ENCODE peak calls at places on chromosomes 7 and 10, in eight cellular contexts. P, B, T, H, N, R, I and U are unnamed samples.

GRCh38 chr10:1419796-1420429 is 317.4 kb downstream of the ADARB2 start:
- DNase-seq in P (no peak), B (no peak), T (no peak), H (no peak), N (no peak), R (no peak), I (no peak), U (no peak)

GRCh38 chr7:37105762-37106161 is 342.9 kb downstream of the ELMO1 start:
- DNase-seq in P (no peak), B (no peak), T (no peak), H (no peak), N (no peak), R (no peak), I (no peak), U (no peak)

GRCh38 chr7:16130127-16131110 is 290.9 kb downstream of the CRPPA start:
- DNase-seq in P (no peak), B (no peak), T (no peak), H (no peak), N (no peak), R (no peak), I (no peak), U (no peak)

GRCh38 chr10:47081264-47081663 is 170.0 kb downstream of the PTPN20 start:
- DNase-seq in P (no peak), B (no peak), T (no peak), H (no peak), N (no peak), R (no peak), I (no peak), U (no peak)

GRCh38 chr10:51860257-51860656 is 160.9 kb upstream of the CSTF2T start:
- DNase-seq in P (no peak), B (no peak), T (no peak), H (no peak), N (no peak), R (no peak), I (no peak), U (no peak)

GRCh38 chr10:133189256-133189655 is 29.2 kb downstream of the KNDC1 start:
- DNase-seq in P (no peak), B (no peak), T (no peak), H (no peak), N (no peak), R (no peak), I (no peak), U (no peak)

GRCh38 chr10:22341190-22341935 is 3.9 kb upstream of the SPAG6 start:
- DNase-seq in P (no peak), B (no peak), T (no peak), H (no peak), N (peak), R (no peak), I (peak), U (no peak)

GRCh38 chr7:134374291-134374690 is 57.6 kb upstream of the SLC35B4 start:
- DNase-seq in P (no peak), B (no peak), T (no peak), H (peak), N (no peak), R (no peak), I (no peak), U (peak)

GRCh38 chr7:24141876-24142509 is 142.0 kb upstream of the NPY start:
- DNase-seq in P (peak), B (no peak), T (no peak), H (no peak), N (peak), R (no peak), I (no peak), U (no peak)

GRCh38 chr7:108063520-108063933 is 60.6 kb upstream of the LAMB1 start:
- DNase-seq in P (no peak), B (no peak), T (peak), H (peak), N (no peak), R (no peak), I (no peak), U (no peak)

GRCh38 chr10:127402596-127403409 is 146.3 kb upstream of the NPS start:
- DNase-seq in P (no peak), B (no peak), T (no peak), H (no peak), N (no peak), R (no peak), I (no peak), U (no peak)

GRCh38 chr7:94258856-94259255 is 135.8 kb upstream of the COL1A2 start:
- DNase-seq in P (no peak), B (no peak), T (no peak), H (no peak), N (no peak), R (no peak), I (no peak), U (no peak)

GRCh38 chr10:100509241-100509640 is 10.4 kb downstream of the SEC31B start:
- DNase-seq in P (no peak), B (no peak), T (no peak), H (no peak), N (no peak), R (no peak), I (no peak), U (no peak)

GRCh38 chr7:4416436-4417092 is 265.5 kb upstream of the FOXK1 start:
- DNase-seq in P (peak), B (no peak), T (peak), H (no peak), N (peak), R (no peak), I (no peak), U (peak)
- H3K4me3 ChIP-seq in P (peak), B (no peak), T (peak), H (no peak), N (no peak), R (peak), I (peak), U (no peak)

DNA sequence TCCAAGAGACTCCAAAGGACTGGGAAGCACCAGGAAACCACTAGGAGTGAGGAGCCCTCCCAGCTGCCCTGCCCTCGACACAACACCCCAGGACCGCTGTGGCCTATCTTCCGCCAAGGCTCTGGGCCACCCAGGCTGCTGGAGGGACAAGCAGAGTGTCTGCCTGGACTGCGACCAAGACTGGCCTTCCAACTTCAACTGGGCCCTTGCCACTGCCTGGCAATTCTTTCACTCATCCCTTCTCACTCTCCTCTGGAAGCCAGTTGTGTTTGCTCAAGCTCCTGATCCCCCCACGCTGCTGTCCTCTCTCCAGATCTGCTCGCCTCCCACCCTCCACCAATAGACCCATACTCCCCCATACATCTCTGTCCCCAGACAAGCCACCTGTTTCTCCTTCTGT is 10.2 kb downstream of the KIAA1549 start:
- DNase-seq in P (no peak), B (no peak), T (no peak), H (no peak), N (no peak), R (no peak), I (no peak), U (no peak)
- TF ChIP-seq EP300 in P (no peak), B (no peak), T (no peak), H (no peak), N (no peak), R (no peak), I (no peak), U (no peak)

GRCh38 chr7:29884399-29885272 is 78.3 kb downstream of the WIPF3 start:
- DNase-seq in P (peak), B (no peak), T (peak), H (no peak), N (peak), R (no peak), I (no peak), U (peak)
- TF ChIP-seq CTCF in P (no peak), B (no peak), T (no peak), H (no peak), N (no peak), R (no peak), I (no peak), U (no peak)

GRCh38 chr10:117168135-117168674 is 29.1 kb upstream of the KCNK18 start:
- DNase-seq in P (no peak), B (peak), T (peak), H (no peak), N (peak), R (no peak), I (peak), U (peak)
- H3K4me3 ChIP-seq in P (peak), B (no peak), T (peak), H (peak), N (peak), R (peak), I (peak), U (no peak)

DNA sequence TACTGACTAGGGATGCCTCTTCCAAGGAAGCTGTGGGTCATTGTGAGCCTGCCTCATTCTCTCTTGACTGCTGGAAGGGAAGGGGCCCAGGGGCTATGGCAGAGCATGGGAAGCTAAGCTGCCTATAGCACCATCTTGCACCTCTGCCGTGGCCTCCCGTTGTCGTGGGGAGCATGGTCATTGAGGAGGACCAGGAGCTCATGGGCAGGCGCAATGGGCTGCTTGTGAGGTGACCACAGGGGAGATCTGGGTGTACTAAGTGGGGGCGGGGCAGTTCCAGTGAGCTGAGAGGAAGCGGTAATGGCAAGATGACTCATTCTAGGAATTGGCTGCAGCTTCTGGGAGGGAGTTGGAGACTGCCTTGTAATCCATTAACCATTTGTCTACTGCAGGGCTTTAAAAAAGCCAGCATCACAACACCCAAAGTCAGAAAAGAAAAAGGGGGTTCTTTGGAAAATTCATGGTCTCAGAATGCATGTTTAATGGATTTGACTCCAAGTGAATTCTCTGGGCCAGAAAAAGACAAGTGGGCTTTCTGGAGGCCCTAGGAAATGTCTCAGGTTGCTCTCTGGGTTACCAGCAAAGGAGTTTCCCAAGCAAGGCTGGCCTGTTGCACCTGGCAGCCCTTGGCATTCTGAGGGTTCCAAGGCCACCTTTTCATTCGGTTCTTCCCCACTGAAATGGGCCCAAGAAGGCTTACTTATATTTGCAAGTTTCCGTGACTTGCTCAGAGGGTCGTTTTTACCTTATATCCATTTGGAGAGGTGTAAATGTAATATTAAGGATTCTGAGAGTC is 3.6 kb downstream of the DUSP5 start:
- DNase-seq in P (no peak), B (peak), T (peak), H (peak), N (peak), R (peak), I (peak), U (peak)
- TF ChIP-seq EP300 in P (no peak), B (no peak), T (no peak), H (no peak), N (no peak), R (peak), I (no peak), U (no peak)

DNA sequence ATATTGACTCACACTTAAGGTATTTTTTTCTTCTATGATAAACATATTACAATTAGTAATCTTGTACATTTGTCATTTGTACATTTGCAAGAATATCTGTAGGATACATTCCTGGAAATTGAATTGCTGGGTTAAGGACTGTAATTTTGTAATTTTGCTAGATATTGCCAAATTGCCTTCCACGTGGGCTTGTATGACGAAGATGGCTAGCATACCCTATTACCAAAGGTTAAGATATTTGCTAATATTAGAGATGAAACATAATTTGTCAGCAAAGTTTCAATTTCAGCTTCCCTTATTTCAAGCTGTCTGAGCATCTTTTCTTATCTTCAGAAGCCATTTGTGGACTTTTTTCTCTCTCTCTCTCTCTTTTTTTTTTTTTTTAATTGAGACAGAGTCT is 1.0 kb upstream of the LYZL2 start:
- DNase-seq in P (no peak), B (no peak), T (no peak), H (no peak), N (no peak), R (no peak), I (no peak), U (no peak)
- TF ChIP-seq CTCF in P (no peak), B (no peak), T (no peak), H (no peak), N (no peak), R (no peak), I (no peak), U (no peak)

GRCh38 chr10:90224791-90225566 is 523.6 kb downstream of the KIF20B start:
- DNase-seq in P (no peak), B (no peak), T (no peak), H (no peak), N (no peak), R (no peak), I (no peak), U (no peak)

GRCh38 chr10:90226526-90226925 is 525.1 kb downstream of the KIF20B start:
- DNase-seq in P (no peak), B (no peak), T (no peak), H (no peak), N (no peak), R (no peak), I (no peak), U (no peak)

GRCh38 chr10:90229486-90229885 is 528.1 kb downstream of the KIF20B start:
- DNase-seq in P (no peak), B (no peak), T (no peak), H (no peak), N (no peak), R (no peak), I (no peak), U (no peak)

GRCh38 chr10:90227259-90227658 is 525.9 kb downstream of the KIF20B start:
- DNase-seq in P (no peak), B (no peak), T (no peak), H (no peak), N (no peak), R (no peak), I (no peak), U (no peak)

DNA sequence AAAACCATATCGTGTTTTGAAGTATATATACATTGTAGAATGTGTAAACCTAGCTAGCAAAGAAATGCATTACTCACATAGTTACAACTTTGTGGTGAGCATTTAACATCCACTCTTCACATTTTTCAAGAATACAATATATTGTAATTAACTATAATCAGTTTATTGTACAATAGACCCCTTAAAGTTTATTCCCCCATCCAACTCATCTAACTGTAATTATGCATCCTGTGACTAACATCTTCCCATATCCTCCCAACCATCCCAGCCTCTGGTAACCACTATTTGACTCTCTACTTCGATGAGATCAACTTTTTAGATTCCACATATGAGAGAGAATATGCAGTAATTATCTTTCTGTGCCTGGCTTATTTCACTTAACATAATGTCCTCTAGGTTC is 526.4 kb downstream of the KIF20B start:
- DNase-seq in P (no peak), B (no peak), T (no peak), H (no peak), N (no peak), R (no peak), I (no peak), U (no peak)
- H3K4me3 ChIP-seq in P (no peak), B (no peak), T (no peak), H (no peak), N (no peak), R (no peak), I (no peak), U (no peak)

DNA sequence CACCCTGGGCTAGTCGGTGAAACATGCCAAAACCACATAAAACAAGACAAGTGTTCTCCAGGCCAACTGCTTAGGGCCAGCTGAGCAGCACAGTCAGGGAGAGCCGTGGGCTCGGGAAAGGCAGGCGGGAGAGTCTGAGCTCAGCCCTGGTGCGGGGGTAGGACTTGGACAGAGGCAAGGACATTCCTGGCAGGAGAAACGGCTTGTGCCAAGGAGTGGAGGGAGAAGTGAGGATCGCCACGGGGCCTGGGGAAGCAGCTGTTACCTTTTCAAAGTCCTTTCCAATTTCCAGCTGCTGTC is 4.2 kb downstream of the ELN start:
- DNase-seq in P (no peak), B (peak), T (no peak), H (no peak), N (no peak), R (peak), I (no peak), U (no peak)
- TF ChIP-seq EP300 in P (no peak), B (no peak), T (no peak), H (no peak), N (no peak), R (no peak), I (no peak), U (no peak)